ENCODE peak calls at places on chromosomes 3 and 15, in six cellular contexts. L is mesothelial cell of epicardium, T is right lobe of liver, J is Calu3, N is ovary, Z is psoas muscle. O is an unnamed sample.

GRCh38 chr3:32961189-32961715 is 9.8 kb downstream of the CCR4 start:
- DNase-seq in L (no peak), T (no peak), J (no peak), N (no peak), Z (no peak), O (peak)

GRCh38 chr15:69391046-69391757 is 22.9 kb upstream of the KIF23 start:
- DNase-seq in L (no peak), T (no peak), J (no peak), N (no peak), Z (no peak), O (no peak)

GRCh38 chr3:175552929-175553328 is 693.8 kb downstream of the NAALADL2 start:
- DNase-seq in L (no peak), T (no peak), J (no peak), N (no peak), Z (no peak), O (no peak)

GRCh38 chr15:52200831-52201365 is 9.7 kb upstream of the GNB5 start:
- DNase-seq in L (no peak), T (no peak), J (no peak), N (no peak), Z (no peak), O (no peak)

GRCh38 chr15:22888120-22888859 is 49.8 kb downstream of the NIPA2 start:
- DNase-seq in L (no peak), T (no peak), J (no peak), N (no peak), Z (no peak), O (no peak)

GRCh38 chr3:169879013-169879412 is 9.3 kb upstream of the LRRC31 start:
- DNase-seq in L (no peak), T (no peak), J (no peak), N (no peak), Z (no peak), O (no peak)

GRCh38 chr3:127822166-127822835 is at the start of gene MGLL:
- DNase-seq in L (peak), T (no peak), J (peak), N (peak), Z (peak), O (peak)

GRCh38 chr15:22918056-22918455 is 62.1 kb downstream of the CYFIP1 start:
- DNase-seq in L (no peak), T (no peak), J (no peak), N (no peak), Z (no peak), O (no peak)

GRCh38 chr3:47324278-47324865 is 41.6 kb downstream of the KLHL18 start:
- DNase-seq in L (peak), T (no peak), J (peak), N (peak), Z (peak), O (peak)

GRCh38 chr3:67790043-67790442 is 135.6 kb upstream of the SUCLG2 start:
- DNase-seq in L (no peak), T (no peak), J (peak), N (no peak), Z (no peak), O (peak)

GRCh38 chr15:60399246-60399915 is 1.6 kb upstream of the ANXA2 start:
- DNase-seq in L (no peak), T (no peak), J (no peak), N (no peak), Z (no peak), O (no peak)

GRCh38 chr3:194312743-194313281 is 38.3 kb downstream of the CPN2 start:
- DNase-seq in L (peak), T (peak), J (no peak), N (peak), Z (peak), O (no peak)

GRCh38 chr3:112333386-112334334 is 704 bp downstream of the CD200 start:
- DNase-seq in L (peak), T (no peak), J (no peak), N (no peak), Z (no peak), O (no peak)

GRCh38 chr3:58556761-58557181 is 19.8 kb upstream of the ACOX2 start:
- DNase-seq in L (no peak), T (no peak), J (no peak), N (no peak), Z (no peak), O (no peak)

GRCh38 chr3:43621406-43621973 is 321 bp downstream of the ANO10 start:
- DNase-seq in L (no peak), T (peak), J (peak), N (no peak), Z (peak), O (peak)

GRCh38 chr3:124766113-124767095 is 36.2 kb downstream of the UMPS start:
- DNase-seq in L (no peak), T (no peak), J (no peak), N (no peak), Z (no peak), O (no peak)

GRCh38 chr3:99659032-99659431 is 20.6 kb downstream of the COL8A1 start:
- DNase-seq in L (no peak), T (no peak), J (no peak), N (no peak), Z (peak), O (peak)

GRCh38 chr15:63086271-63086670 is 35.4 kb upstream of the LACTB start:
- DNase-seq in L (no peak), T (no peak), J (no peak), N (no peak), Z (no peak), O (no peak)

GRCh38 chr3:14598143-14598569 is 53.4 kb upstream of the CCDC174 start:
- DNase-seq in L (peak), T (no peak), J (peak), N (no peak), Z (no peak), O (peak)

GRCh38 chr15:64197425-64197824 is 34.6 kb upstream of the PPIB start:
- DNase-seq in L (no peak), T (no peak), J (no peak), N (no peak), Z (no peak), O (no peak)

GRCh38 chr3:58271901-58272501 is 34.0 kb upstream of the RPP14 start:
- DNase-seq in L (no peak), T (peak), J (peak), N (no peak), Z (no peak), O (peak)

GRCh38 chr3:129611812-129612349 is 5.4 kb upstream of the PLXND1 start:
- DNase-seq in L (no peak), T (no peak), J (peak), N (no peak), Z (peak), O (no peak)

GRCh38 chr3:15983232-15983631 is 185.5 kb upstream of the ANKRD28 start:
- DNase-seq in L (no peak), T (no peak), J (no peak), N (no peak), Z (no peak), O (no peak)

GRCh38 chr15:38874464-38874863 is 309.9 kb upstream of the RASGRP1 start:
- DNase-seq in L (no peak), T (peak), J (no peak), N (no peak), Z (no peak), O (no peak)

GRCh38 chr15:45181491-45182285 is 6.1 kb downstream of the SHF start:
- DNase-seq in L (no peak), T (no peak), J (no peak), N (no peak), Z (no peak), O (no peak)

GRCh38 chr15:56464893-56465520 is at the start of gene MNS1:
- DNase-seq in L (peak), T (peak), J (peak), N (peak), Z (peak), O (peak)

GRCh38 chr15:20352241-20353200 is 189.1 kb downstream of the GOLGA6L6 start:
- DNase-seq in L (peak), T (no peak), J (no peak), N (no peak), Z (peak), O (no peak)

GRCh38 chr3:196788509-196788908 is 48.9 kb downstream of the PAK2 start:
- DNase-seq in L (no peak), T (no peak), J (no peak), N (no peak), Z (no peak), O (no peak)

GRCh38 chr15:98881526-98882517 is 125.8 kb downstream of the PGPEP1L start:
- DNase-seq in L (no peak), T (no peak), J (no peak), N (no peak), Z (no peak), O (peak)

GRCh38 chr15:93266291-93266690 is 177.3 kb upstream of the RGMA start:
- DNase-seq in L (no peak), T (no peak), J (no peak), N (no peak), Z (no peak), O (no peak)

GRCh38 chr15:42066764-42067415 is 27.5 kb downstream of the PLA2G4D start:
- DNase-seq in L (no peak), T (no peak), J (no peak), N (no peak), Z (no peak), O (no peak)
- TF ChIP-seq CTCF in L (no peak), T (no peak), J (no peak), N (no peak), Z (peak), O (peak)

DNA sequence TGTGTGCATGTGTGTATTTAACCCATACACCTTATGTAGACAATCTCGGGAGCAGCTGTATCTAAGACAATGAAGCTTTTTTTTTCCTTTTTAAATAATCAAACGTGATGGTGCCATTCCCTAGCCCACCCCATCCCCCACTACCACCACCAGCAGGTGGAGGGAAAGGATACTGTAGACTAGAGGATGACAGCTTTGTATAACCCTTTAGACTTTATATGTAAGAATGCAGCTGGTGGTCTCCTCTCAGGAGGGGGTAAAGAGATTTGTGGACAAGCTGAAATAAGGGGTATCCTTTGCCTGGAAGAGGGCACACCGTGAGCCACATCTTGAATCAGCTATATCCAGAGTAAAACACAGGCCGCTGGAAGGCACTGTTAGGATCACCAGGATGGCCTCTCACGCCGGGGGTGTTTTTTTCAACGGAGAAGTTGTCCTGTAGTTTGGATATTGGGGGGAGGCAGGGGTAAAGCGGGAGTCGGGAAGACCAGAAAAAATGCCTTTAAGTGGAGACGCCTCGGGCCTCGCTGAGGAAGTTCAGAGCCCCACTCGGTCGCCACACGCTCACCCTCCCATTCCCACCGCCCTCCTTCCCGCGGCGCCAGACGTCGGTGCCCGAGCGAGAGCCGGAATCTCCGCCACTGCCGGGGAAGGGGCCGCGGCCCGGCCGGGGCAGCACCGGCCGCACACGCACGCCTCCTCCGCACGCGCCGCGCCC is 1.0 kb downstream of the KPNA4 start:
- DNase-seq in L (no peak), T (peak), J (peak), N (no peak), Z (no peak), O (peak)
- TF ChIP-seq CTCF in L (no peak), T (no peak), J (no peak), N (no peak), Z (no peak), O (no peak)

GRCh38 chr15:73048624-73049295 is 3.5 kb upstream of the NEO1 start:
- DNase-seq in L (no peak), T (no peak), J (no peak), N (no peak), Z (no peak), O (no peak)

GRCh38 chr15:73049564-73050215 is 2.6 kb upstream of the NEO1 start:
- DNase-seq in L (no peak), T (no peak), J (no peak), N (no peak), Z (no peak), O (no peak)

GRCh38 chr15:73046073-73046472 is 6.2 kb upstream of the NEO1 start:
- DNase-seq in L (no peak), T (no peak), J (no peak), N (no peak), Z (no peak), O (no peak)

GRCh38 chr15:73050561-73051297 is 1.5 kb upstream of the NEO1 start:
- DNase-seq in L (no peak), T (no peak), J (no peak), N (no peak), Z (no peak), O (no peak)

GRCh38 chr15:73047882-73048281 is 4.4 kb upstream of the NEO1 start:
- DNase-seq in L (no peak), T (no peak), J (no peak), N (no peak), Z (no peak), O (no peak)
- TF ChIP-seq CTCF in L (no peak), T (no peak), J (no peak), N (no peak), Z (no peak), O (no peak)

GRCh38 chr3:157463819-157464218 is 27.2 kb downstream of the PTX3 start:
- DNase-seq in L (no peak), T (no peak), J (no peak), N (no peak), Z (no peak), O (no peak)
- TF ChIP-seq CTCF in L (no peak), T (no peak), J (no peak), N (no peak), Z (no peak), O (no peak)

O was measured in activated CD8-positive, alpha-beta T cell treated with anti-CD3 and anti-CD28 coated beads for 36 hours.